ENCODE peak calls at places on chromosomes 1 and 21, in four cellular contexts. One of them, this sample, is unnamed.

GRCh38 chr1:84538599-84538998 is 32.2 kb upstream of the GNG5 start:
- DNase-seq in colonic mucosa: no peak
- DNase-seq in HL-60: no peak
- DNase-seq in breast epithelium: no peak
- DNase-seq in this sample: no peak

GRCh38 chr1:40803447-40803846 is 19.9 kb downstream of the KCNQ4 start:
- DNase-seq in colonic mucosa: no peak
- DNase-seq in HL-60: no peak
- DNase-seq in breast epithelium: no peak
- DNase-seq in this sample: no peak

GRCh38 chr1:18199462-18199861 is 91.9 kb downstream of the IGSF21 start:
- DNase-seq in colonic mucosa: no peak
- DNase-seq in HL-60: no peak
- DNase-seq in breast epithelium: no peak
- DNase-seq in this sample: no peak

GRCh38 chr1:23827717-23828116 is 2.5 kb upstream of the HMGCL start:
- DNase-seq in colonic mucosa: no peak
- DNase-seq in HL-60: no peak
- DNase-seq in breast epithelium: no peak
- DNase-seq in this sample: no peak

GRCh38 chr1:36446780-36447179 is 3.5 kb downstream of the OSCP1 start:
- DNase-seq in colonic mucosa: no peak
- DNase-seq in HL-60: peak
- DNase-seq in breast epithelium: no peak
- DNase-seq in this sample: no peak

GRCh38 chr1:53024117-53024516 is 37.9 kb upstream of the PODN start:
- DNase-seq in colonic mucosa: no peak
- DNase-seq in HL-60: no peak
- DNase-seq in breast epithelium: no peak
- DNase-seq in this sample: no peak

GRCh38 chr1:55938376-55938850 is 641.0 kb downstream of the PLPP3 start:
- DNase-seq in colonic mucosa: no peak
- DNase-seq in HL-60: no peak
- DNase-seq in breast epithelium: no peak
- DNase-seq in this sample: no peak

GRCh38 chr21:26385721-26386120 is 187.4 kb downstream of the CYYR1 start:
- DNase-seq in colonic mucosa: no peak
- DNase-seq in HL-60: peak
- DNase-seq in breast epithelium: peak
- DNase-seq in this sample: no peak

GRCh38 chr1:21874328-21874727 is 62.3 kb downstream of the LDLRAD2 start:
- DNase-seq in colonic mucosa: no peak
- DNase-seq in HL-60: no peak
- DNase-seq in breast epithelium: no peak
- DNase-seq in this sample: no peak

GRCh38 chr1:213269829-213270228 is 218.8 kb downstream of the RPS6KC1 start:
- DNase-seq in colonic mucosa: no peak
- DNase-seq in HL-60: no peak
- DNase-seq in breast epithelium: no peak
- DNase-seq in this sample: no peak

GRCh38 chr1:202802998-202803932 is 5.0 kb downstream of the KDM5B start:
- DNase-seq in colonic mucosa: no peak
- DNase-seq in HL-60: peak
- DNase-seq in breast epithelium: no peak
- DNase-seq in this sample: peak

GRCh38 chr1:52593495-52593894 is 8.7 kb upstream of the GPX7 start:
- DNase-seq in colonic mucosa: no peak
- DNase-seq in HL-60: no peak
- DNase-seq in breast epithelium: no peak
- DNase-seq in this sample: no peak

GRCh38 chr1:156439036-156439435 is 61.5 kb downstream of the MEF2D start:
- DNase-seq in colonic mucosa: no peak
- DNase-seq in HL-60: no peak
- DNase-seq in breast epithelium: no peak
- DNase-seq in this sample: no peak

GRCh38 chr1:64343105-64343960 is 126.6 kb upstream of the CACHD1 start:
- DNase-seq in colonic mucosa: no peak
- DNase-seq in HL-60: no peak
- DNase-seq in breast epithelium: peak
- DNase-seq in this sample: peak

GRCh38 chr1:184801503-184801902 is 46.8 kb upstream of the EDEM3 start:
- DNase-seq in colonic mucosa: no peak
- DNase-seq in HL-60: no peak
- DNase-seq in breast epithelium: no peak
- DNase-seq in this sample: no peak

GRCh38 chr1:239929317-239929716 is 162.4 kb upstream of the FMN2 start:
- DNase-seq in colonic mucosa: no peak
- DNase-seq in HL-60: no peak
- DNase-seq in breast epithelium: no peak
- DNase-seq in this sample: no peak

GRCh38 chr1:53640696-53641065 is 98.3 kb downstream of the GLIS1 start:
- DNase-seq in colonic mucosa: no peak
- DNase-seq in HL-60: no peak
- DNase-seq in breast epithelium: no peak
- DNase-seq in this sample: no peak

GRCh38 chr1:204480515-204480914 is 14.1 kb downstream of the PIK3C2B start:
- DNase-seq in colonic mucosa: no peak
- DNase-seq in HL-60: no peak
- DNase-seq in breast epithelium: no peak
- DNase-seq in this sample: no peak

GRCh38 chr1:237864338-237865244 is 26.1 kb downstream of the ZP4 start:
- DNase-seq in colonic mucosa: peak
- DNase-seq in HL-60: peak
- DNase-seq in breast epithelium: no peak
- DNase-seq in this sample: peak

GRCh38 chr1:210482936-210483642 is 154.4 kb downstream of the HHAT start:
- DNase-seq in colonic mucosa: no peak
- DNase-seq in HL-60: no peak
- DNase-seq in breast epithelium: no peak
- DNase-seq in this sample: no peak

GRCh38 chr21:27024971-27025370 is 58.1 kb upstream of the ADAMTS5 start:
- DNase-seq in colonic mucosa: no peak
- DNase-seq in HL-60: no peak
- DNase-seq in breast epithelium: no peak
- DNase-seq in this sample: no peak

GRCh38 chr1:65059930-65060538 is 88.0 kb upstream of the AK4 start:
- DNase-seq in colonic mucosa: no peak
- DNase-seq in HL-60: no peak
- DNase-seq in breast epithelium: no peak
- DNase-seq in this sample: peak

GRCh38 chr1:72166426-72166825 is 115.9 kb downstream of the NEGR1 start:
- DNase-seq in colonic mucosa: no peak
- DNase-seq in HL-60: no peak
- DNase-seq in breast epithelium: no peak
- DNase-seq in this sample: no peak

GRCh38 chr1:81174052-81174451 is 626.7 kb upstream of the ADGRL2 start:
- DNase-seq in colonic mucosa: no peak
- DNase-seq in HL-60: no peak
- DNase-seq in breast epithelium: no peak
- DNase-seq in this sample: peak

GRCh38 chr1:119648620-119649004 is 546 bp upstream of the ZNF697 start:
- DNase-seq in colonic mucosa: no peak
- DNase-seq in HL-60: no peak
- DNase-seq in breast epithelium: no peak
- DNase-seq in this sample: no peak

GRCh38 chr1:183569141-183569540 is 21.1 kb downstream of the NCF2 start:
- DNase-seq in colonic mucosa: no peak
- DNase-seq in HL-60: no peak
- DNase-seq in breast epithelium: no peak
- DNase-seq in this sample: peak

GRCh38 chr1:38013027-38013588 is 574 bp downstream of the UTP11 start:
- DNase-seq in colonic mucosa: no peak
- DNase-seq in HL-60: no peak
- DNase-seq in breast epithelium: no peak
- DNase-seq in this sample: peak

GRCh38 chr1:213014642-213015041 is 1.0 kb downstream of the ANGEL2 start:
- DNase-seq in colonic mucosa: peak
- DNase-seq in HL-60: peak
- DNase-seq in breast epithelium: no peak
- DNase-seq in this sample: no peak

GRCh38 chr1:174222166-174222949 is 63.0 kb downstream of the RABGAP1L start:
- DNase-seq in colonic mucosa: no peak
- DNase-seq in HL-60: no peak
- DNase-seq in breast epithelium: no peak
- DNase-seq in this sample: no peak

GRCh38 chr1:15687446-15687845 is 3.3 kb downstream of the PLEKHM2 start:
- DNase-seq in colonic mucosa: no peak
- DNase-seq in HL-60: no peak
- DNase-seq in breast epithelium: no peak
- DNase-seq in this sample: no peak

GRCh38 chr1:198032668-198033067 is 115.5 kb downstream of the LHX9 start:
- DNase-seq in colonic mucosa: no peak
- DNase-seq in HL-60: no peak
- DNase-seq in breast epithelium: no peak
- DNase-seq in this sample: no peak

GRCh38 chr1:232184561-232185530 is 445.1 kb downstream of the SIPA1L2 start:
- DNase-seq in colonic mucosa: no peak
- DNase-seq in HL-60: no peak
- DNase-seq in breast epithelium: peak
- DNase-seq in this sample: no peak

GRCh38 chr1:101653482-101653946 is 343.2 kb downstream of the OLFM3 start:
- DNase-seq in colonic mucosa: no peak
- DNase-seq in HL-60: no peak
- DNase-seq in breast epithelium: no peak
- DNase-seq in this sample: peak

GRCh38 chr1:50978144-50978851 is 8.3 kb downstream of the CDKN2C start:
- DNase-seq in colonic mucosa: peak
- DNase-seq in HL-60: peak
- DNase-seq in breast epithelium: no peak
- DNase-seq in this sample: peak

GRCh38 chr1:4177425-4178150 is 277.5 kb upstream of the C1orf174 start:
- DNase-seq in colonic mucosa: no peak
- DNase-seq in HL-60: no peak
- DNase-seq in breast epithelium: no peak
- DNase-seq in this sample: no peak

GRCh38 chr1:4176841-4177240 is 276.8 kb upstream of the C1orf174 start:
- DNase-seq in colonic mucosa: no peak
- DNase-seq in HL-60: no peak
- DNase-seq in breast epithelium: no peak
- DNase-seq in this sample: no peak

GRCh38 chr1:4175566-4176405 is 275.7 kb upstream of the C1orf174 start:
- DNase-seq in colonic mucosa: no peak
- DNase-seq in HL-60: no peak
- DNase-seq in breast epithelium: peak
- DNase-seq in this sample: no peak

GRCh38 chr1:4178501-4178900 is 278.4 kb upstream of the C1orf174 start:
- DNase-seq in colonic mucosa: no peak
- DNase-seq in HL-60: no peak
- DNase-seq in breast epithelium: no peak
- DNase-seq in this sample: no peak

GRCh38 chr1:4180066-4180735 is 280.1 kb upstream of the C1orf174 start:
- DNase-seq in colonic mucosa: no peak
- DNase-seq in HL-60: no peak
- DNase-seq in breast epithelium: peak
- DNase-seq in this sample: no peak
- TF ChIP-seq CTCF in colonic mucosa: no peak
- TF ChIP-seq CTCF in HL-60: no peak
- TF ChIP-seq CTCF in breast epithelium: no peak
- TF ChIP-seq CTCF in this sample: no peak

GRCh38 chr1:221874285-221875003 is 132.6 kb upstream of the DUSP10 start:
- DNase-seq in colonic mucosa: no peak
- DNase-seq in HL-60: no peak
- DNase-seq in breast epithelium: no peak
- DNase-seq in this sample: no peak
- TF ChIP-seq CTCF in colonic mucosa: no peak
- TF ChIP-seq CTCF in HL-60: no peak
- TF ChIP-seq CTCF in breast epithelium: no peak
- TF ChIP-seq CTCF in this sample: no peak

GRCh38 chr1:206925116-206925736 is 3.5 kb upstream of the FCMR start:
- DNase-seq in colonic mucosa: peak
- DNase-seq in HL-60: peak
- DNase-seq in breast epithelium: no peak
- DNase-seq in this sample: no peak
- TF ChIP-seq CTCF in colonic mucosa: no peak
- TF ChIP-seq CTCF in HL-60: no peak
- TF ChIP-seq CTCF in breast epithelium: no peak
- TF ChIP-seq CTCF in this sample: no peak

GRCh38 chr1:92080128-92080985 is at the start of gene BTBD8:
- DNase-seq in colonic mucosa: peak
- DNase-seq in HL-60: peak
- DNase-seq in breast epithelium: peak
- DNase-seq in this sample: peak
- TF ChIP-seq CTCF in colonic mucosa: no peak
- TF ChIP-seq CTCF in HL-60: no peak
- TF ChIP-seq CTCF in breast epithelium: no peak
- TF ChIP-seq CTCF in this sample: no peak

GRCh38 chr1:98103617-98104284 is 182.9 kb upstream of the DPYD start:
- DNase-seq in colonic mucosa: no peak
- DNase-seq in HL-60: no peak
- DNase-seq in breast epithelium: no peak
- DNase-seq in this sample: no peak
- TF ChIP-seq CTCF in colonic mucosa: no peak
- TF ChIP-seq CTCF in HL-60: no peak
- TF ChIP-seq CTCF in breast epithelium: no peak
- TF ChIP-seq CTCF in this sample: no peak

DNA sequence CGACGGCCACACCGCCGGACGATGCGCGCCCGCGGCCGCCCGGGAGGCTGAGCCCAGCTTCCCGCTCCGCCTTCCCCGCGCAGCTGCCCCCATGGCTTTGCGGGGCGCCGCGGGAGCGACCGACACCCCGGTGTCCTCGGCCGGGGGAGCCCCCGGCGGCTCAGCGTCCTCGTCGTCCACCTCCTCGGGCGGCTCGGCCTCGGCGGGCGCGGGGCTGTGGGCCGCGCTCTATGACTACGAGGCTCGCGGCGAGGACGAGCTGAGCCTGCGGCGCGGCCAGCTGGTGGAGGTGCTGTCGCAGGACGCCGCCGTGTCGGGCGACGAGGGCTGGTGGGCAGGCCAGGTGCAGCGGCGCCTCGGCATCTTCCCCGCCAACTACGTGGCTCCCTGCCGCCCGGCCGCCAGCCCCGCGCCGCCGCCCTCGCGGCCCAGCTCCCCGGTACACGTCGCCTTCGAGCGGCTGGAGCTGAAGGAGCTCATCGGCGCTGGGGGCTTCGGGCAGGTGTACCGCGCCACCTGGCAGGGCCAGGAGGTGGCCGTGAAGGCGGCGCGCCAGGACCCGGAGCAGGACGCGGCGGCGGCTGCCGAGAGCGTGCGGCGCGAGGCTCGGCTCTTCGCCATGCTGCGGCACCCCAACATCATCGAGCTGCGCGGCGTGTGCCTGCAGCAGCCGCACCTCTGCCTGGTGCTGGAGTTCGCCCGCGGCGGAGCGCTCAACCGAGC is 575 bp downstream of the MAP3K21 start:
- DNase-seq in colonic mucosa: peak
- DNase-seq in HL-60: peak
- DNase-seq in breast epithelium: no peak
- DNase-seq in this sample: peak
- TF ChIP-seq CTCF in colonic mucosa: no peak
- TF ChIP-seq CTCF in HL-60: no peak
- TF ChIP-seq CTCF in breast epithelium: no peak
- TF ChIP-seq CTCF in this sample: no peak